ENCODE peak calls at places on chromosomes 7 and 10, in seven cellular contexts. O, F, X, I, U, J and S are unnamed samples.

GRCh38 chr7:50349963-50350944 is 45.7 kb downstream of the IKZF1 start:
- DNase-seq in O (no peak), X (peak; percentile 56), I (no peak), F (no peak), U (no peak), J (peak; percentile 71), S (no peak)

GRCh38 chr7:83065714-83066113 is 97.0 kb downstream of the PCLO start:
- DNase-seq in I (no peak), O (no peak), U (no peak), X (no peak), F (no peak), J (no peak), S (no peak)

GRCh38 chr7:45131891-45132290 is 20.4 kb upstream of the TBRG4 start:
- DNase-seq in U (no peak), O (no peak), J (no peak), X (no peak), I (no peak), F (no peak), S (no peak)

GRCh38 chr10:29895436-29895835 is 163.9 kb downstream of the JCAD start:
- DNase-seq in J (no peak), O (peak; percentile 83), I (peak; percentile 31), U (no peak), X (no peak), F (peak; percentile 79), S (peak; percentile 74)

GRCh38 chr7:8605227-8605626 is 171.8 kb downstream of the NXPH1 start:
- DNase-seq in J (no peak), I (no peak), X (no peak), F (no peak), U (no peak), O (no peak), S (no peak)

GRCh38 chr10:7258948-7259523 is 151.8 kb downstream of the SFMBT2 start:
- DNase-seq in X (peak; percentile 67), U (no peak), I (no peak), J (peak; percentile 28), O (peak; percentile 43), F (no peak), S (no peak)

GRCh38 chr10:129704786-129705525 is 237.9 kb downstream of the MGMT start:
- DNase-seq in X (no peak), U (no peak), I (no peak), O (no peak), J (no peak), F (peak; percentile 4), S (no peak)

GRCh38 chr10:75496191-75496567 is 64.8 kb downstream of the LRMDA start:
- DNase-seq in F (no peak), U (no peak), X (no peak), I (no peak), O (no peak), J (no peak), S (no peak)

GRCh38 chr7:139777304-139777890 is 401 bp downstream of the HIPK2 start:
- DNase-seq in I (no peak), U (peak; percentile 64), J (peak; percentile 17), X (peak; percentile 21), F (peak; percentile 27), O (peak; percentile 50), S (peak; percentile 17)

GRCh38 chr10:83982812-83983211 is 156.5 kb upstream of the GHITM start:
- DNase-seq in J (no peak), F (no peak), U (no peak), O (no peak), I (no peak), X (no peak), S (no peak)

GRCh38 chr7:116547347-116547746 is 22.5 kb downstream of the CAV1 start:
- DNase-seq in J (no peak), F (peak; percentile 90), U (no peak), X (no peak), O (no peak), I (no peak), S (no peak)

GRCh38 chr10:93813507-93814465 is 56.0 kb downstream of the LGI1 start:
- DNase-seq in U (peak; percentile 60), O (peak; percentile 47), F (peak; percentile 63), I (no peak), X (peak; percentile 22), J (no peak), S (peak; percentile 44)

GRCh38 chr10:113576853-113577252 is 24.0 kb downstream of the HABP2 start:
- DNase-seq in X (no peak), O (no peak), F (peak; percentile 15), I (no peak), J (no peak), U (peak; percentile 19), S (no peak)

GRCh38 chr10:489335-489734 is 200.1 kb downstream of the DIP2C start:
- DNase-seq in F (no peak), X (no peak), I (no peak), U (no peak), J (no peak), O (peak; percentile 69), S (no peak)

GRCh38 chr7:1850111-1850975 is 180.3 kb downstream of the ELFN1 start:
- DNase-seq in X (no peak), U (no peak), O (peak; percentile 22), J (no peak), I (no peak), F (no peak), S (no peak)

GRCh38 chr7:24851791-24852190 is 94.5 kb upstream of the GSDME start:
- DNase-seq in I (no peak), J (no peak), X (no peak), U (peak; percentile 17), F (peak; percentile 56), O (no peak), S (peak; percentile 40)

GRCh38 chr10:14282271-14282670 is 48.5 kb downstream of the FRMD4A start:
- DNase-seq in I (no peak), J (no peak), X (no peak), F (peak; percentile 69), O (no peak), U (no peak), S (peak; percentile 15)

GRCh38 chr10:98577168-98577567 is 130.4 kb upstream of the HPS1 start:
- DNase-seq in O (no peak), X (no peak), J (no peak), U (no peak), F (no peak), I (no peak), S (no peak)

GRCh38 chr10:6023661-6024333 is 38.4 kb downstream of the IL2RA start:
- DNase-seq in O (no peak), I (no peak), F (peak; percentile 72), U (no peak), J (no peak), X (no peak), S (no peak)

GRCh38 chr10:84140036-84140379 is 699 bp downstream of the GHITM start:
- DNase-seq in I (no peak), U (peak; percentile 27), F (peak; percentile 35), O (no peak), X (no peak), J (no peak), S (peak; percentile 6)

GRCh38 chr10:76711374-76711997 is 926.1 kb downstream of the KCNMA1 start:
- DNase-seq in X (no peak), O (no peak), U (no peak), F (no peak), I (no peak), J (no peak), S (no peak)

GRCh38 chr10:12419279-12419847 is 70.0 kb downstream of the CAMK1D start:
- DNase-seq in O (peak; percentile 52), J (no peak), U (peak; percentile 55), X (no peak), F (peak; percentile 78), I (peak; percentile 74), S (peak; percentile 58)

GRCh38 chr10:36739884-36740445 is 385.4 kb upstream of the ANKRD30A start:
- DNase-seq in X (no peak), I (no peak), F (no peak), O (no peak), U (no peak), J (no peak), S (no peak)

GRCh38 chr10:16787361-16787791 is 29.8 kb downstream of the RSU1 start:
- DNase-seq in O (no peak), F (no peak), J (peak; percentile 22), I (no peak), U (no peak), X (peak; percentile 84), S (no peak)

GRCh38 chr7:24783731-24784130 is 26.5 kb upstream of the GSDME start:
- DNase-seq in X (no peak), F (peak; percentile 60), J (no peak), O (no peak), U (no peak), I (no peak), S (no peak)

GRCh38 chr7:33392143-33392542 is 262.8 kb downstream of the BBS9 start:
- DNase-seq in X (no peak), I (no peak), U (no peak), J (no peak), F (no peak), O (no peak), S (no peak)

GRCh38 chr7:123537026-123537642 is 2.7 kb upstream of the IQUB start:
- DNase-seq in F (peak; percentile 10), O (no peak), X (peak; percentile 53), I (no peak), J (no peak), U (peak; percentile 44), S (no peak)

GRCh38 chr10:97842658-97843295 is 6.9 kb upstream of the GOLGA7B start:
- DNase-seq in X (no peak), J (no peak), I (no peak), O (no peak), F (no peak), U (no peak), S (no peak)

GRCh38 chr10:7408003-7408493 is 2.8 kb downstream of the SFMBT2 start:
- DNase-seq in X (peak; percentile 41), O (peak; percentile 68), J (peak; percentile 38), U (no peak), F (no peak), I (no peak), S (no peak)

GRCh38 chr10:93445978-93446720 is 36.0 kb downstream of the MYOF start:
- DNase-seq in O (no peak), I (no peak), J (no peak), X (no peak), F (no peak), U (no peak), S (no peak)

GRCh38 chr7:1669954-1670893 is at the start of gene ELFN1:
- DNase-seq in X (no peak), I (no peak), O (no peak), J (no peak), U (no peak), F (no peak), S (no peak)

GRCh38 chr7:16718111-16718656 is 35.4 kb upstream of the TSPAN13 start:
- DNase-seq in J (no peak), O (no peak), U (no peak), X (no peak), I (no peak), F (no peak), S (no peak)

GRCh38 chr10:51176976-51177690 is 102.8 kb downstream of the PRKG1 start:
- DNase-seq in F (peak; percentile 56), O (no peak), X (no peak), I (peak; percentile 50), U (no peak), J (no peak), S (no peak)

GRCh38 chr10:79380125-79380917 is 33.1 kb downstream of the PPIF start:
- DNase-seq in O (peak; percentile 60), X (no peak), F (peak; percentile 72), U (no peak), I (peak; percentile 60), J (no peak), S (no peak)

GRCh38 chr7:24504040-24504439 is 69.2 kb upstream of the PALS2 start:
- DNase-seq in I (no peak), U (no peak), X (no peak), F (no peak), J (no peak), O (no peak), S (no peak)

GRCh38 chr7:45567713-45568112 is 6.5 kb upstream of the ADCY1 start:
- DNase-seq in I (no peak), X (no peak), O (no peak), J (no peak), U (no peak), F (no peak), S (no peak)

GRCh38 chr10:114087255-114087654 is 43.6 kb downstream of the ADRB1 start:
- DNase-seq in X (no peak), F (no peak), I (no peak), O (no peak), J (no peak), U (no peak), S (no peak)

GRCh38 chr7:157238087-157238486 is 98.7 kb upstream of the DNAJB6 start:
- DNase-seq in O (no peak), J (no peak), I (no peak), X (no peak), U (no peak), F (no peak), S (no peak)